ENCODE peak calls at places on chromosomes 4 and X, in six cellular contexts. Z is NCI-H2171, J is OCI-LY7, R is iPS-NIHi11, O is myocyte, C is HCEC 1CT. W is an unnamed sample.

GRCh38 chr4:73086095-73086869 is 16.8 kb upstream of the COX18 start:
- DNase-seq in C (no peak), J (peak), Z (no peak), R (no peak), O (no peak), W (peak)

GRCh38 chrX:15142084-15142715 is 127.7 kb downstream of the ASB9 start:
- DNase-seq in O (no peak), Z (no peak), R (no peak), J (no peak), C (no peak), W (peak)

GRCh38 chr4:5200546-5200945 is 149.3 kb downstream of the STK32B start:
- DNase-seq in R (no peak), J (no peak), O (no peak), Z (no peak), C (no peak), W (no peak)

GRCh38 chr4:123379392-123379791 is 17.2 kb upstream of the SPRY1 start:
- DNase-seq in O (no peak), R (no peak), J (no peak), C (no peak), Z (no peak), W (no peak)

GRCh38 chr4:76803522-76803921 is 94.4 kb downstream of the SOWAHB start:
- DNase-seq in J (no peak), R (peak), C (peak), Z (no peak), O (peak), W (peak)

GRCh38 chr4:122739174-122739573 is 6.7 kb downstream of the BBS12 start:
- DNase-seq in J (no peak), C (peak), Z (no peak), R (no peak), O (peak), W (no peak)

GRCh38 chrX:44306336-44306735 is 37.1 kb downstream of the EFHC2 start:
- DNase-seq in J (no peak), R (peak), Z (peak), C (no peak), O (no peak), W (no peak)

GRCh38 chrX:104482757-104483156 is 83.2 kb upstream of the IL1RAPL2 start:
- DNase-seq in J (peak), Z (no peak), O (peak), R (peak), C (no peak), W (peak)

GRCh38 chr4:168928346-168928745 is 81.7 kb downstream of the CBR4 start:
- DNase-seq in Z (no peak), O (no peak), J (no peak), C (no peak), R (no peak), W (no peak)

GRCh38 chrX:139078761-139079160 is 367.2 kb upstream of the FGF13 start:
- DNase-seq in O (no peak), C (no peak), R (no peak), J (no peak), Z (no peak), W (no peak)

GRCh38 chr4:140296335-140296753 is 77.1 kb upstream of the SCOC start:
- DNase-seq in J (no peak), O (peak), Z (peak), C (peak), R (peak), W (no peak)

GRCh38 chrX:65697173-65697572 is 29.7 kb downstream of the MSN start:
- DNase-seq in Z (no peak), C (peak), R (no peak), O (peak), J (no peak), W (peak)

GRCh38 chrX:149513713-149514427 is 8.8 kb upstream of the IDS start:
- DNase-seq in R (no peak), Z (no peak), O (peak), C (no peak), J (no peak), W (peak)

GRCh38 chr4:52001616-52002015 is 18.5 kb downstream of the LRRC66 start:
- DNase-seq in R (no peak), Z (no peak), O (no peak), J (no peak), C (no peak), W (no peak)

GRCh38 chr4:2390780-2391490 is 27.5 kb downstream of the ZFYVE28 start:
- DNase-seq in J (peak), O (peak), Z (no peak), C (no peak), R (no peak), W (no peak)

GRCh38 chr4:77845929-77846328 is 16.7 kb upstream of the MRPL1 start:
- DNase-seq in O (no peak), C (no peak), R (no peak), J (no peak), Z (no peak), W (no peak)

GRCh38 chr4:112448211-112448745 is 67.7 kb downstream of the NEUROG2 start:
- DNase-seq in C (peak), J (no peak), Z (no peak), R (no peak), O (peak), W (peak)

GRCh38 chrX:154827624-154828408 is 6.6 kb downstream of the SMIM9 start:
- DNase-seq in Z (no peak), R (no peak), O (no peak), J (peak), C (no peak), W (peak)

GRCh38 chrX:40539214-40540142 is 41.3 kb upstream of the ATP6AP2 start:
- DNase-seq in R (peak), C (peak), O (peak), J (peak), Z (no peak), W (peak)

GRCh38 chr4:1368421-1369090 is 21.5 kb downstream of the UVSSA start:
- DNase-seq in C (no peak), O (no peak), R (peak), Z (no peak), J (no peak), W (no peak)